ENCODE peak calls at places on chromosomes 7 and 10, in ten cellular contexts. N, O, Q, U, P, B, L, K, R and Z are unnamed samples.

GRCh38 chr7:98051118-98051744 is 55.4 kb upstream of the LMTK2 start:
- DNase-seq in N (peak), O (no peak), Q (no peak), U (no peak), P (peak), B (peak), L (peak), K (peak), R (no peak), Z (peak)

GRCh38 chr7:29281782-29282541 is 87.4 kb downstream of the CHN2 start:
- DNase-seq in N (no peak), O (peak), Q (no peak), U (no peak), P (no peak), B (no peak), L (peak), K (peak), R (no peak), Z (no peak)

GRCh38 chr7:41415051-41415450 is 287.8 kb downstream of the INHBA start:
- DNase-seq in N (no peak), O (no peak), Q (no peak), U (no peak), P (no peak), B (no peak), L (no peak), K (no peak), R (no peak), Z (no peak)

GRCh38 chr7:136687693-136688322 is 180.6 kb upstream of the CHRM2 start:
- DNase-seq in N (peak), O (peak), Q (peak), U (no peak), P (no peak), B (no peak), L (peak), K (no peak), R (no peak), Z (peak)

GRCh38 chr7:2253021-2253420 is 11.0 kb downstream of the NUDT1 start:
- DNase-seq in N (no peak), O (no peak), Q (no peak), U (no peak), P (no peak), B (no peak), L (no peak), K (no peak), R (peak), Z (no peak)

GRCh38 chr7:66236713-66237303 is 31.7 kb downstream of the TPST1 start:
- DNase-seq in N (no peak), O (peak), Q (no peak), U (no peak), P (no peak), B (no peak), L (no peak), K (no peak), R (no peak), Z (no peak)

GRCh38 chr10:129410688-129411087 is 56.4 kb upstream of the MGMT start:
- DNase-seq in N (no peak), O (no peak), Q (no peak), U (no peak), P (no peak), B (no peak), L (no peak), K (no peak), R (no peak), Z (no peak)

GRCh38 chr10:91391915-91392314 is 18.2 kb upstream of the HECTD2 start:
- DNase-seq in N (no peak), O (no peak), Q (no peak), U (no peak), P (no peak), B (no peak), L (no peak), K (no peak), R (peak), Z (no peak)

GRCh38 chr10:51074238-51075028 is at the start of gene PRKG1:
- DNase-seq in N (peak), O (peak), Q (peak), U (peak), P (peak), B (peak), L (peak), K (peak), R (peak), Z (peak)

GRCh38 chr7:86190347-86190746 is 453.4 kb upstream of the GRM3 start:
- DNase-seq in N (no peak), O (no peak), Q (no peak), U (no peak), P (no peak), B (no peak), L (no peak), K (no peak), R (no peak), Z (no peak)

GRCh38 chr10:71684356-71685173 is 35.0 kb downstream of the C10orf105 start:
- DNase-seq in N (peak), O (no peak), Q (no peak), U (no peak), P (peak), B (no peak), L (no peak), K (no peak), R (no peak), Z (no peak)

GRCh38 chr7:145016068-145016467 is 180.2 kb upstream of the TPK1 start:
- DNase-seq in N (peak), O (no peak), Q (no peak), U (no peak), P (no peak), B (no peak), L (peak), K (no peak), R (no peak), Z (no peak)
- TF ChIP-seq CTCF in N (peak), O (no peak), Q (no peak), U (no peak), P (no peak), B (no peak), L (peak), K (no peak), R (no peak), Z (no peak)

GRCh38 chr7:6159097-6159483 is 113.3 kb downstream of the CYTH3 start:
- DNase-seq in N (no peak), O (no peak), Q (no peak), U (no peak), P (no peak), B (no peak), L (no peak), K (no peak), R (no peak), Z (no peak)

GRCh38 chr7:6157685-6158423 is 114.6 kb downstream of the CYTH3 start:
- DNase-seq in N (no peak), O (no peak), Q (no peak), U (no peak), P (no peak), B (no peak), L (no peak), K (no peak), R (no peak), Z (no peak)

GRCh38 chr7:6158424-6159096 is 113.9 kb downstream of the CYTH3 start:
- DNase-seq in N (peak), O (no peak), Q (no peak), U (no peak), P (no peak), B (no peak), L (no peak), K (peak), R (no peak), Z (no peak)

GRCh38 chr7:6160191-6160623 is 112.2 kb downstream of the CYTH3 start:
- DNase-seq in N (peak), O (peak), Q (peak), U (peak), P (peak), B (no peak), L (peak), K (peak), R (peak), Z (no peak)

GRCh38 chr7:6159524-6160011 is 112.9 kb downstream of the CYTH3 start:
- DNase-seq in N (peak), O (no peak), Q (no peak), U (no peak), P (no peak), B (no peak), L (no peak), K (no peak), R (no peak), Z (no peak)
- TF ChIP-seq CTCF in N (no peak), O (no peak), Q (no peak), U (no peak), P (no peak), B (no peak), L (no peak), K (no peak), R (no peak), Z (no peak)

GRCh38 chr7:50528266-50529092 is 36.7 kb downstream of the DDC start:
- DNase-seq in N (peak), O (no peak), Q (no peak), U (no peak), P (no peak), B (no peak), L (no peak), K (no peak), R (peak), Z (no peak)

GRCh38 chr7:50531928-50532327 is 33.3 kb downstream of the DDC start:
- DNase-seq in N (peak), O (no peak), Q (no peak), U (no peak), P (peak), B (no peak), L (no peak), K (no peak), R (peak), Z (no peak)

GRCh38 chr7:50529093-50529862 is 35.9 kb downstream of the DDC start:
- DNase-seq in N (no peak), O (no peak), Q (no peak), U (no peak), P (no peak), B (no peak), L (no peak), K (no peak), R (peak), Z (no peak)

GRCh38 chr7:50531401-50531906 is 33.8 kb downstream of the DDC start:
- DNase-seq in N (peak), O (no peak), Q (no peak), U (no peak), P (peak), B (no peak), L (peak), K (peak), R (peak), Z (no peak)

DNA sequence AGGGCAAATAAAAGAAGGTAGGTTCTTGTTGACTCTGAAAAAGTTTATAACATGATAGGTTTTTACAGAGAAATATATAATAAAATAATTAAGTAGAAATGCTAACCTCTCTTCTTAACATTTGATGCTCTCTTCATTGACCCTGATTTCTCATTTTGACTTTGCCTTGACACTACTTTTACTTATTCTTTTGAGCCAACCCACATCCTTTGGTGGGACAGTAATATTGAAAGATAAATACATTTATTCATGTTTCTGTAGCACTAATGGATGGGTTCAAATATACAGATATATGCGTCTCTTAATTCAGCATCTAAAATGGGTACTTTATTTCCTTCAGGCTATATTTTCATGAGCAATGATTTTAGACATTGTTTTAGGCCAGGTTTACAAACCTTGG is 34.4 kb downstream of the DDC start:
- DNase-seq in N (no peak), O (no peak), Q (no peak), U (no peak), P (no peak), B (no peak), L (no peak), K (no peak), R (no peak), Z (no peak)
- TF ChIP-seq CTCF in N (no peak), O (no peak), Q (no peak), U (no peak), P (no peak), B (no peak), L (no peak), K (no peak), R (no peak), Z (no peak)

GRCh38 chr10:103580422-103580821 is 86.9 kb downstream of the NEURL1 start:
- DNase-seq in N (no peak), O (no peak), Q (no peak), U (no peak), P (no peak), B (no peak), L (no peak), K (no peak), R (no peak), Z (no peak)

GRCh38 chr10:103581499-103581898 is 88.0 kb downstream of the NEURL1 start:
- DNase-seq in N (no peak), O (no peak), Q (no peak), U (no peak), P (no peak), B (no peak), L (no peak), K (no peak), R (no peak), Z (no peak)

GRCh38 chr10:103576862-103577261 is 83.4 kb downstream of the NEURL1 start:
- DNase-seq in N (no peak), O (no peak), Q (no peak), U (no peak), P (no peak), B (no peak), L (no peak), K (no peak), R (no peak), Z (no peak)

GRCh38 chr10:103580011-103580410 is 86.5 kb downstream of the NEURL1 start:
- DNase-seq in N (peak), O (no peak), Q (no peak), U (no peak), P (no peak), B (no peak), L (no peak), K (no peak), R (no peak), Z (no peak)

DNA sequence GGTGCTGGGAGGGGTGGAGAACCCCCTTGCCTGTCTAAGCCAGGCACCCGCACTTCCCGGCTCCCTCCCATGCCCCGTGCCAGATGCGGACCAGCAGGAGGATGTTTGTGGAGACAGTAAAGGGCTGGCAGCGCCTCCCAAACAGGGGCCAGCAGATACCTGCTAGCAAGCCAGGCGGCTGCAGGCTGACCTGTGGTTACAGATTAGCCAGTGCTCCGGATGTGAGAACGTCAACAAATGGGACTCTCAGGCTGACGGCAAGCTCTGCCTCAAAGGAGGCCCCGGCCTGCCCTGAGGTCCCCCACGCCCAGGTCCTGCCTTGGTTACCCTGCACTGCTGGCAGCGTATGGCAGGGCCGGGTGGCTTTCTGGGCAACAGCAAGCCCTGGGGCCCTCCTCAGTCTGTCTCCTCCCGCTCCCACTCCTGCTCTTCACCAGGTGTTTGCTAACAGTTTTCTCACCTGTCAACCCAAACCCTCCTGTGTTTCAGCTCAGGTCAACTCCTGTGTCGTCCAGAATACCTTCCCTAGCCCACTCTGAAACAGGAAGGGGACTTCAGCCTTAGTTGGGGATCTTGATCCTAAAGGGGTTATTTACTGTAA is 85.4 kb downstream of the NEURL1 start:
- DNase-seq in N (no peak), O (no peak), Q (no peak), U (no peak), P (peak), B (no peak), L (no peak), K (no peak), R (no peak), Z (no peak)
- TF ChIP-seq CTCF in N (no peak), O (no peak), Q (no peak), U (no peak), P (no peak), B (no peak), L (no peak), K (no peak), R (no peak), Z (no peak)